ENCODE peak calls at places on chromosome 7, in six cellular contexts. N is foreskin fibroblast, P is fibroblast of lung, R is mucosa of descending colon, Y is AG10803, B is glutamatergic neuron. E is an unnamed sample.

GRCh38 chr7:98934267-98934666 is 55.9 kb downstream of the TRRAP start:
- DNase-seq in R (no peak), P (no peak), N (no peak), Y (no peak), B (no peak), E (no peak)

GRCh38 chr7:98456851-98457250 is 56.0 kb upstream of the BAIAP2L1 start:
- DNase-seq in B (peak), N (no peak), Y (no peak), P (no peak), R (no peak), E (no peak)

GRCh38 chr7:139300390-139300789 is 40.7 kb upstream of the FMC1 start:
- DNase-seq in B (no peak), Y (no peak), N (no peak), R (no peak), P (peak), E (no peak)

GRCh38 chr7:151425670-151426075 is 14.3 kb downstream of the CRYGN start:
- DNase-seq in Y (peak), R (no peak), P (peak), N (peak), B (no peak), E (no peak)

GRCh38 chr7:103735377-103735776 is 254.1 kb downstream of the RELN start:
- DNase-seq in R (no peak), P (peak), N (peak), B (no peak), Y (no peak), E (no peak)

GRCh38 chr7:47100815-47101435 is 481.0 kb downstream of the TNS3 start:
- DNase-seq in B (peak), N (peak), P (peak), R (peak), Y (peak), E (no peak)

GRCh38 chr7:51186531-51186930 is 130.1 kb downstream of the COBL start:
- DNase-seq in N (no peak), B (peak), R (no peak), P (peak), Y (no peak), E (peak)

GRCh38 chr7:76513817-76514799 is 3.8 kb downstream of the UPK3B start:
- DNase-seq in R (peak), Y (no peak), N (no peak), B (no peak), P (no peak), E (no peak)

GRCh38 chr7:79286181-79286580 is 167.3 kb downstream of the MAGI2 start:
- DNase-seq in Y (no peak), B (no peak), N (no peak), R (no peak), P (no peak), E (no peak)

GRCh38 chr7:909358-910329 is 33.3 kb downstream of the GET4 start:
- DNase-seq in P (peak), R (peak), N (peak), B (no peak), Y (peak), E (peak)
- TF ChIP-seq CTCF in P (no peak), R (no peak), N (no peak), B (no peak), Y (no peak), E (no peak)

DNA sequence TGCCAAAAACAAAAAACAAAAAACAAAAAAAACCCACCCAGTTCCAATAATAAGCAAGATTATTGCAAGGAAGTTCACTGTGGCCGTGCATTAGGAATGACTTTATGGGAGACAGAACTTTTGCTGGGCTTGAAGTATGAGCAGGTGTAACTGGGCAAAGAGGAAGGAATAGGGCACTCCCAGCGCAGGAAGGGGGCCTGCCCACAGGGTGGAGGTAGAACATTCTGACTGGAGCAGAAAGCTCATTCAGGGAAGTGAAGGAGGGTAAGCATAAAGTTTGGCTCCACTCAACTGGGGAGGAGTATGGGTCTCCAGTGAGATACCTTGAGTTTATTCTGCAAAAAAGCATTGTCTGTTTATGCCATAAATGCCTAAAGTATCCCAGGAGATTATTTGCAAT is 42.1 kb upstream of the WIPF3 start:
- DNase-seq in B (no peak), Y (no peak), R (no peak), P (no peak), N (no peak), E (no peak)
- TF ChIP-seq CTCF in B (no peak), Y (no peak), R (no peak), P (no peak), N (no peak), E (peak)

GRCh38 chr7:100152937-100153666 is 4.4 kb downstream of the LAMTOR4 start:
- DNase-seq in P (no peak), Y (no peak), N (no peak), B (no peak), R (peak), E (no peak)

GRCh38 chr7:100155553-100156317 is 2.8 kb downstream of the TRAPPC14 start:
- DNase-seq in N (no peak), P (no peak), R (peak), Y (no peak), B (no peak), E (no peak)

GRCh38 chr7:100154651-100155491 is 3.7 kb downstream of the TRAPPC14 start:
- DNase-seq in B (no peak), Y (no peak), R (peak), N (no peak), P (no peak), E (no peak)

GRCh38 chr7:100153713-100154519 is 4.6 kb downstream of the TRAPPC14 start:
- DNase-seq in Y (no peak), R (peak), B (no peak), P (no peak), N (peak), E (no peak)

DNA sequence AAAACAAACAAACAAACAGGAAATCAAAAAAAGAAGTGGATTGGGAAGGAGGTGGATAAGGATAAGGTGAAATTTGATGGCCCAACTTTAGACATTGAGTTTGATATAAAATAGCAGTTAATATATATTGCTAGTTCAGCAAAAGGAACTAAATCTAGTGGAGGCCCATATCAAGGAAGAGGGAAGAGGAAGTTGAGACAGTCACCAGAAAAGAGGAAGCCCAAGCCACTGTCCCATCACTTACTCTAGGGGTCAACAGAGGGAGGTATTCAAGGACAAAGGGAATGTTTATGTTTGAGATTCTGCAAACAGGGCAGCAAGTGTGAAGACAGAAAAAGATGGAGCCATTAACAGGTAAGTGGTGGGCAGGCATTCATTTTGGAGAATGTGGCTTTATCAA is 3.7 kb downstream of the LAMTOR4 start:
- DNase-seq in P (no peak), B (no peak), Y (no peak), R (no peak), N (no peak), E (no peak)
- TF ChIP-seq CTCF in P (no peak), B (no peak), Y (no peak), R (no peak), N (no peak), E (no peak)

GRCh38 chr7:39417642-39418041 is 148.6 kb upstream of the YAE1 start:
- DNase-seq in P (no peak), N (no peak), B (no peak), Y (no peak), R (no peak), E (no peak)
- TF ChIP-seq CTCF in P (no peak), N (no peak), B (no peak), Y (no peak), R (no peak), E (no peak)

GRCh38 chr7:129493555-129493954 is 8.8 kb upstream of the SMKR1 start:
- DNase-seq in B (no peak), Y (peak), P (peak), N (peak), R (no peak), E (no peak)
- TF ChIP-seq CTCF in B (no peak), Y (peak), P (no peak), N (no peak), R (no peak), E (peak)

GRCh38 chr7:121001234-121001633 is 12.7 kb downstream of the CPED1 start:
- DNase-seq in R (no peak), B (no peak), P (no peak), N (no peak), Y (no peak), E (no peak)

GRCh38 chr7:121000091-121000983 is 11.8 kb downstream of the CPED1 start:
- DNase-seq in N (peak), P (peak), R (no peak), Y (no peak), B (no peak), E (no peak)

GRCh38 chr7:121003986-121004685 is 15.6 kb downstream of the CPED1 start:
- DNase-seq in P (no peak), R (no peak), B (no peak), N (no peak), Y (no peak), E (peak)

GRCh38 chr7:121002755-121003114 is 14.2 kb downstream of the CPED1 start:
- DNase-seq in B (no peak), R (no peak), N (peak), P (peak), Y (no peak), E (no peak)

DNA sequence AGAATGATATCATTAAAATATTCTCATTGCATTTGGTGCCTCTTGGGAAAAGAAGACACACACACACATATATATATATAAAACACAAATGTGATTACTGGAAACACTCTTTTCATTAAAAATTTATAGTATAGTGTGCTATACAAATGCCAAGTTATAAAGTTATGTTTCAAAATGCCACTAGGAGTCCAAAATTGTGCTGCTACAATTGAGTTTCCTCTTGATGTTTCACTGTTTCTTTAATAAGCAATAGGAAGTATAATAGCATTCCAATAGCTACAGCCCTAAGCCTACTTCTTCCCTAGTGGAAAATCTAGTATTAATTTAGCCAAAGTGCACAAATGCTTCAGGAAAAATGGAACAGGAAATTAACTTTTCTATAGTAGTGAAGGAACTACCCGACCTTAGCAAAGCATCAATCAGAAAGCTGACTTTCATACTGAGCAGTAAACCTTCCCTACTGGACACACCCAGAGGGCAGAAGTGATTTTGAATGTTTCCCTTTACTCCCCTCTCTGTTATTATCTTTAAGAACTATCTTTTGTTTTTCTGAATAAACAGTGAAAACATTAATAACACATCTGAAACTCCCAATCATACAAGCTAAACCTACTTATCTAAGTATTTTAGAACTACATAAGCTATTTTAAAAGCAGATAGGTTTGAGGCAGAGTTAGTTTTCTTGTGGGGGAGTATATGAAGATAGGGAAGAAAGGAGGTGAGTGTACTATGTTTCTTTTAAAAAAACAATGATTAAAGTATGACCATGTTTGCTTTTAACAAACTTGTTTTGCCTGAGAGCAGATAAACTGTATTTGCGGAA is 13.6 kb downstream of the CPED1 start:
- DNase-seq in N (no peak), R (no peak), Y (no peak), P (peak), B (no peak), E (no peak)
- TF ChIP-seq CTCF in N (no peak), R (no peak), Y (peak), P (no peak), B (no peak), E (no peak)

DNA sequence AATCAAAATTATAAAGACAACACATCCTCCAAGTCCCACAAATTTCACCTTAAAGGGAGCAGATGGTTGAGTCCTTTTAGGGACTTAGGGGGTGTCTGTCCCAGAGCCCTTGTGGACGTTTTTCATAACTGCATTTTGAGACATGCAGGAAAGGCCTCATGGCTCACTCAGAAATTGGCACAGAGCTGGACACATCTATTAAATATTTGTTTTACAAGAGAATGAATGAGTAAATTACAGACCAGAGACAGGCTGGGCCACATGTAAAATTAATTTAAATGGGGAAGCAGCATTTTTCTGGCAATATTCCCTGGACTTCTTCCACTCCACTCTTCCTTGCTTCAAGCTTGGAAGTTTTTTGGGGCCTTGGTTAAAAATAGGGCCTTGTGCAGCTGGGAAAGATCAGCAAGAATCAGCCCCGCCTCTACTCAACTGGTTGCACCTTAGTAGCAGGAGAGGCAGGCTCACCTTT is 20.0 kb downstream of the LAMB1 start:
- DNase-seq in R (no peak), P (peak), B (no peak), Y (peak), N (peak), E (peak)
- TF ChIP-seq CTCF in R (no peak), P (peak), B (peak), Y (peak), N (peak), E (peak)

GRCh38 chr7:111308691-111309090 is 217.8 kb downstream of the LRRN3 start:
- DNase-seq in N (no peak), Y (no peak), P (no peak), B (no peak), R (no peak), E (no peak)

GRCh38 chr7:111312966-111313365 is 222.0 kb downstream of the LRRN3 start:
- DNase-seq in B (no peak), P (peak), Y (peak), R (no peak), N (peak), E (no peak)
- TF ChIP-seq CTCF in B (no peak), P (no peak), Y (peak), R (no peak), N (no peak), E (no peak)